ENCODE peak calls at places on chromosomes 16 and 17, in five cellular contexts. W is skeletal muscle cell; V is activated CD4-positive, alpha-beta T cell treated with anti-CD3 and anti-CD28 coated beads for 24 hours; A is stimulated activated CD4-positive, alpha-beta T cell treated with anti-CD3 and anti-CD28 coated beads, Interleukin-4, amount 100 ng/mL, for 24 hours; M is EL. X is an unnamed sample.

GRCh38 chr16:78773316-78773715 is 673.9 kb downstream of the WWOX start:
- DNase-seq in W (no peak), V (no peak), A (peak; percentile 57), M (no peak), X (no peak)

GRCh38 chr17:4881761-4882555 is 17.4 kb upstream of the C17orf107 start:
- DNase-seq in W (no peak), V (peak; percentile 49), A (peak; percentile 65), M (peak; percentile 31), X (no peak)

GRCh38 chr17:82370471-82371332 is 863 bp upstream of the UTS2R start:
- DNase-seq in W (no peak), V (peak; percentile 31), A (peak; percentile 34), M (peak; percentile 20), X (no peak)

GRCh38 chr17:76075364-76076099 is 951 bp downstream of the GALR2 start:
- DNase-seq in W (no peak), V (no peak), A (no peak), M (no peak), X (no peak)

GRCh38 chr17:74773414-74773813 is 2.7 kb downstream of the NAT9 start:
- DNase-seq in W (no peak), V (no peak), A (no peak), M (no peak), X (no peak)

GRCh38 chr16:239948-240277 is 5.3 kb downstream of the FAM234A start:
- DNase-seq in W (no peak), V (no peak), A (no peak), M (no peak), X (no peak)

GRCh38 chr17:41230094-41230493 is 2.2 kb upstream of the KRTAP9-3 start:
- DNase-seq in W (no peak), V (no peak), A (no peak), M (no peak), X (no peak)

GRCh38 chr17:68533887-68534700 is 21.9 kb downstream of the PRKAR1A start:
- DNase-seq in W (no peak), V (no peak), A (no peak), M (peak; percentile 23), X (no peak)

GRCh38 chr17:64073771-64074703 is 53.6 kb upstream of the ICAM2 start:
- DNase-seq in W (no peak), V (no peak), A (no peak), M (no peak), X (no peak)

GRCh38 chr16:85641776-85642176 is 28.7 kb downstream of the GSE1 start:
- DNase-seq in W (no peak), V (no peak), A (no peak), M (no peak), X (no peak)

GRCh38 chr16:10526962-10527361 is 53.4 kb downstream of the EMP2 start:
- DNase-seq in W (no peak), V (no peak), A (no peak), M (no peak), X (no peak)

GRCh38 chr16:67399218-67399733 is 6.0 kb upstream of the TPPP3 start:
- DNase-seq in W (no peak), V (peak; percentile 52), A (peak; percentile 53), M (no peak), X (no peak)

GRCh38 chr17:57369509-57369945 is 113.2 kb downstream of the MSI2 start:
- DNase-seq in W (no peak), V (no peak), A (no peak), M (peak; percentile 25), X (no peak)

GRCh38 chr17:37527249-37527851 is 37.7 kb downstream of the DUSP14 start:
- DNase-seq in W (peak; percentile 17), V (no peak), A (peak; percentile 27), M (peak; percentile 55), X (no peak)

GRCh38 chr17:76625496-76625895 is 18.1 kb downstream of the ST6GALNAC1 start:
- DNase-seq in W (no peak), V (no peak), A (no peak), M (no peak), X (no peak)